ENCODE peak calls at places on chromosomes 16 and 17, in six cellular contexts. N, W, D, O, Q and K are unnamed samples.

GRCh38 chr17:82668631-82669099 is 20.4 kb upstream of the WDR45B start:
- DNase-seq in O (peak; percentile 67), D (peak; percentile 59), N (peak; percentile 42), W (no peak), Q (no peak), K (peak; percentile 58)

GRCh38 chr17:8753976-8754440 is 4.3 kb downstream of the SPDYE4 start:
- DNase-seq in N (no peak), O (no peak), W (no peak), D (no peak), Q (no peak), K (no peak)

GRCh38 chr16:86990451-86990850 is 326.7 kb downstream of the C16orf95 start:
- DNase-seq in W (no peak), D (no peak), N (no peak), Q (no peak), O (no peak), K (no peak)

GRCh38 chr17:31401456-31402254 is 10.2 kb downstream of the RAB11FIP4 start:
- DNase-seq in D (no peak), W (no peak), N (no peak), O (no peak), Q (no peak), K (no peak)

GRCh38 chr17:18004345-18004744 is 31.7 kb downstream of the DRC3 start:
- DNase-seq in Q (no peak), O (no peak), N (no peak), D (no peak), W (no peak), K (peak; percentile 57)

GRCh38 chr16:89067677-89068076 is 26.0 kb upstream of the ACSF3 start:
- DNase-seq in O (no peak), Q (no peak), W (no peak), D (no peak), N (no peak), K (no peak)

GRCh38 chr16:81493755-81494433 is 49.3 kb downstream of the CMIP start:
- DNase-seq in O (no peak), D (no peak), N (peak; percentile 40), Q (no peak), W (no peak), K (peak; percentile 84)

GRCh38 chr17:19018600-19018950 is 14.0 kb upstream of the FAM83G start:
- DNase-seq in O (no peak), D (no peak), Q (no peak), N (no peak), W (no peak), K (no peak)

GRCh38 chr17:76952402-76952801 is 84.2 kb downstream of the MGAT5B start:
- DNase-seq in Q (no peak), W (no peak), N (no peak), O (no peak), D (no peak), K (no peak)

GRCh38 chr17:58079300-58080033 is 3.8 kb upstream of the DYNLL2 start:
- DNase-seq in O (no peak), W (no peak), D (no peak), Q (no peak), N (no peak), K (no peak)

GRCh38 chr16:56600398-56600999 is 7.9 kb upstream of the MT2A start:
- DNase-seq in W (no peak), D (no peak), O (peak; percentile 47), N (no peak), Q (no peak), K (peak; percentile 70)

GRCh38 chr17:49349535-49349934 is 12.5 kb downstream of the ZNF652 start:
- DNase-seq in N (no peak), O (no peak), D (no peak), Q (no peak), W (no peak), K (no peak)

GRCh38 chr16:14187517-14188338 is 116.6 kb downstream of the MRTFB start:
- DNase-seq in D (no peak), W (no peak), O (no peak), Q (no peak), N (no peak), K (no peak)

GRCh38 chr17:75601057-75601987 is 13.7 kb downstream of the MYO15B start:
- DNase-seq in O (peak; percentile 70), Q (no peak), N (peak; percentile 59), D (peak; percentile 44), W (peak; percentile 47), K (peak; percentile 62)

GRCh38 chr17:15462962-15463361 is 4.5 kb downstream of the CDRT4 start:
- DNase-seq in N (no peak), W (no peak), O (no peak), D (no peak), Q (no peak), K (peak; percentile 44)

GRCh38 chr16:23365602-23366240 is 63.6 kb downstream of the SCNN1B start:
- DNase-seq in W (no peak), O (peak; percentile 10), Q (no peak), N (no peak), D (no peak), K (no peak)

GRCh38 chr17:1829189-1829578 is 518 bp downstream of the SMYD4 start:
- DNase-seq in Q (no peak), W (no peak), O (no peak), D (no peak), N (no peak), K (peak; percentile 4)

GRCh38 chr17:66584927-66585326 is 250.0 kb upstream of the CACNG5 start:
- DNase-seq in N (no peak), W (no peak), O (no peak), D (no peak), Q (no peak), K (no peak)

GRCh38 chr16:87765776-87766484 is at the start of gene KLHDC4:
- DNase-seq in W (peak; percentile 85), D (peak; percentile 91), Q (peak; percentile 74), O (peak; percentile 80), N (peak; percentile 89), K (peak; percentile 84)

GRCh38 chr17:77287432-77288068 is 146.8 kb downstream of the SEC14L1 start:
- DNase-seq in W (no peak), Q (no peak), D (peak; percentile 54), N (no peak), O (peak; percentile 47), K (peak; percentile 97)

GRCh38 chr16:49857423-49858181 is 1.7 kb upstream of the ZNF423 start:
- DNase-seq in O (peak; percentile 74), W (peak; percentile 19), Q (no peak), N (peak; percentile 48), D (peak; percentile 61), K (peak; percentile 27)

GRCh38 chr17:78919816-78920516 is 5.2 kb downstream of the TIMP2 start:
- DNase-seq in N (no peak), Q (no peak), D (no peak), W (no peak), O (no peak), K (no peak)

GRCh38 chr17:21129023-21129681 is 2.4 kb downstream of the DHRS7B start:
- DNase-seq in W (no peak), N (no peak), D (no peak), O (peak; percentile 34), Q (no peak), K (no peak)

GRCh38 chr17:44655983-44656700 is at the start of gene MEIOC:
- DNase-seq in W (peak; percentile 17), N (peak; percentile 50), Q (no peak), D (no peak), O (peak; percentile 24), K (no peak)

GRCh38 chr16:27474921-27475320 is 72.9 kb downstream of the IL21R start:
- DNase-seq in D (no peak), W (no peak), Q (no peak), O (no peak), N (no peak), K (no peak)

GRCh38 chr16:79874391-79874790 is 273.9 kb upstream of the MAF start:
- DNase-seq in Q (no peak), D (peak; percentile 71), O (no peak), N (no peak), W (no peak), K (peak; percentile 15)

GRCh38 chr17:82361885-82362633 is 3.0 kb downstream of the TEX19 start:
- DNase-seq in O (no peak), D (no peak), N (no peak), W (no peak), Q (no peak), K (no peak)

GRCh38 chr17:7835818-7836595 is 2.0 kb downstream of the KDM6B start:
- DNase-seq in D (peak; percentile 84), N (peak; percentile 50), Q (peak; percentile 64), O (peak; percentile 65), W (no peak), K (no peak)

GRCh38 chr17:35170968-35171771 is 23.0 kb downstream of the SLC35G3 start:
- DNase-seq in O (no peak), W (no peak), Q (no peak), D (no peak), N (peak; percentile 12), K (no peak)

GRCh38 chr16:11114366-11115164 is 141.4 kb downstream of the SOCS1 start:
- DNase-seq in W (no peak), N (peak; percentile 22), Q (no peak), O (no peak), D (no peak), K (no peak)

GRCh38 chr16:84660973-84661372 is 12.7 kb downstream of the KLHL36 start:
- DNase-seq in D (no peak), Q (no peak), W (no peak), O (no peak), N (no peak), K (no peak)

GRCh38 chr17:4444782-4445473 is 11.2 kb downstream of the SPNS3 start:
- DNase-seq in N (no peak), Q (no peak), D (peak; percentile 80), W (no peak), O (no peak), K (peak; percentile 72)

GRCh38 chr16:49439050-49439449 is 65.4 kb downstream of the C16orf78 start:
- DNase-seq in Q (no peak), W (no peak), N (no peak), O (peak; percentile 23), D (no peak), K (no peak)